ENCODE peak calls at places on chromosomes 6 and 20, in seven cellular contexts. B is Peyer's patch, H is neuronal stem cell, Y is tibial nerve, I is left lung, O is sigmoid colon, L is PC-9. Q is an unnamed sample.

GRCh38 chr6:27667016-27667415 is 194.1 kb upstream of the ZNF184 start:
- DNase-seq in L (no peak), Y (no peak), H (no peak), I (no peak), B (no peak), O (no peak), Q (no peak)

GRCh38 chr6:148972481-148972880 is 225.7 kb downstream of the UST start:
- DNase-seq in H (no peak), L (peak), Y (no peak), O (no peak), I (peak), B (peak), Q (peak)

GRCh38 chr6:23537828-23538227 is 588.2 kb upstream of the NRSN1 start:
- DNase-seq in B (no peak), Y (no peak), O (no peak), H (no peak), I (no peak), L (no peak), Q (no peak)

GRCh38 chr6:2677080-2677593 is 73.6 kb downstream of the MYLK4 start:
- DNase-seq in I (no peak), B (no peak), L (no peak), Y (no peak), O (no peak), H (no peak), Q (no peak)

GRCh38 chr6:55239099-55239498 is 64.8 kb downstream of the HCRTR2 start:
- DNase-seq in H (no peak), O (no peak), I (no peak), Y (no peak), L (peak), B (no peak), Q (no peak)

GRCh38 chr20:51533291-51534172 is 9.0 kb downstream of the NFATC2 start:
- DNase-seq in L (peak), B (no peak), O (no peak), H (no peak), Y (no peak), I (no peak), Q (peak)

GRCh38 chr20:11101243-11101642 is 427.4 kb upstream of the JAG1 start:
- DNase-seq in B (no peak), I (no peak), Y (no peak), O (no peak), H (no peak), L (no peak), Q (no peak)

GRCh38 chr20:24979036-24979960 is 13.3 kb downstream of the APMAP start:
- DNase-seq in Y (no peak), I (no peak), H (no peak), B (no peak), O (peak), L (no peak), Q (no peak)

GRCh38 chr20:11044561-11044960 is 370.8 kb upstream of the JAG1 start:
- DNase-seq in B (no peak), L (no peak), O (no peak), H (no peak), Y (no peak), I (no peak), Q (no peak)

GRCh38 chr6:15077964-15078363 is 167.9 kb upstream of the JARID2 start:
- DNase-seq in Y (no peak), L (no peak), H (peak), B (no peak), O (no peak), I (no peak), Q (no peak)

GRCh38 chr20:47137231-47137865 is 219.2 kb downstream of the ZMYND8 start:
- DNase-seq in I (no peak), H (no peak), Y (no peak), O (no peak), B (no peak), L (no peak), Q (no peak)

GRCh38 chr6:143973097-143973979 is 34.7 kb downstream of the PLAGL1 start:
- DNase-seq in Y (no peak), I (no peak), B (no peak), H (peak), O (no peak), L (no peak), Q (no peak)

GRCh38 chr6:26020291-26020982 is 57.8 kb downstream of the TRIM38 start:
- DNase-seq in L (peak), Y (peak), O (peak), B (peak), H (peak), I (peak), Q (peak)

GRCh38 chr6:150267686-150268561 is 100.9 kb upstream of the IYD start:
- DNase-seq in I (no peak), Y (no peak), L (no peak), B (no peak), O (no peak), H (no peak), Q (peak)

GRCh38 chr6:15062311-15063252 is 183.3 kb upstream of the JARID2 start:
- DNase-seq in B (no peak), H (no peak), Y (no peak), I (no peak), O (no peak), L (peak), Q (peak)

GRCh38 chr20:14406495-14406894 is 69.1 kb upstream of the FLRT3 start:
- DNase-seq in I (no peak), H (no peak), L (peak), O (no peak), Y (no peak), B (no peak), Q (peak)

GRCh38 chr6:51163843-51164529 is 345.3 kb downstream of the TFAP2B start:
- DNase-seq in O (no peak), Y (no peak), H (no peak), L (no peak), I (no peak), B (no peak), Q (no peak)

GRCh38 chr6:19159087-19159486 is 678.1 kb upstream of the ID4 start:
- DNase-seq in B (no peak), I (no peak), H (no peak), L (no peak), Y (no peak), O (no peak), Q (no peak)

GRCh38 chr6:85344996-85345395 is 104.9 kb upstream of the NT5E start:
- DNase-seq in I (no peak), L (peak), Y (no peak), O (no peak), B (no peak), H (no peak), Q (peak)
- H3K27ac ChIP-seq in I (no peak), L (peak), Y (no peak), O (no peak), B (no peak), H (no peak), Q (peak)

GRCh38 chr6:164200071-164200470 is 785.6 kb downstream of the QKI start:
- DNase-seq in H (no peak), B (no peak), L (no peak), O (no peak), Y (no peak), I (no peak), Q (no peak)
- H3K27ac ChIP-seq in H (no peak), B (no peak), L (no peak), O (no peak), Y (no peak), I (no peak), Q (no peak)

DNA sequence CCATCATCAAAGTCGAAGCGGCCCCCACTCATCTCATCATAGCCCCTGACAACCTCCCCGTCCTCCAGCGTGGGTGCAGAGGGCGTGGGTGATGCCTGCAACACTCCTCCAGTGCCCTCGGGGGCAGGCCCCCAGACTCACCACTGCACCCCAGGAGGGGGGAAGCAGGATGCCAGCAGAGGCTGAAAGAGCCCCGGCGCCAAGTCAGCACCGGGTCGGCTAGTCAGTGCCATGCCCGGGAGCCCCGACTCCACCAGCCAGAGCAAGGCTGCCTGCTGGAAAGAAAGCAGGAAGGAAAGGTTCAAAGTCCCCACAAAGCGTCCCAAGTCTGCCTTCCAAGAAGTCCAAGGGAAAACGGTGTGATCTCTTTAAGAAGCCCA is 324 bp downstream of the JPH2 start:
- DNase-seq in Y (no peak), B (no peak), H (no peak), L (no peak), I (no peak), O (peak), Q (no peak)
- H3K27ac ChIP-seq in Y (no peak), B (no peak), H (no peak), L (peak), I (no peak), O (peak), Q (peak)

GRCh38 chr6:7166410-7167293 is 58.9 kb downstream of the RREB1 start:
- DNase-seq in Y (no peak), O (no peak), I (no peak), L (no peak), B (no peak), H (no peak), Q (no peak)
- H3K27ac ChIP-seq in Y (peak), O (peak), I (peak), L (no peak), B (peak), H (no peak), Q (no peak)

GRCh38 chr20:891121-892080 is 24.7 kb downstream of the ANGPT4 start:
- DNase-seq in I (no peak), Y (peak), B (no peak), H (no peak), O (peak), L (no peak), Q (no peak)
- H3K27ac ChIP-seq in I (no peak), Y (peak), B (no peak), H (no peak), O (peak), L (no peak), Q (no peak)

GRCh38 chr6:47149554-47149953 is 107.4 kb upstream of the ADGRF1 start:
- DNase-seq in Y (no peak), O (no peak), I (no peak), B (no peak), H (no peak), L (no peak), Q (no peak)

GRCh38 chr6:47153066-47153755 is 111.1 kb upstream of the ADGRF1 start:
- DNase-seq in L (peak), H (no peak), I (no peak), O (no peak), Y (no peak), B (no peak), Q (no peak)

GRCh38 chr6:47156196-47156595 is 114.1 kb upstream of the ADGRF1 start:
- DNase-seq in L (no peak), B (no peak), I (no peak), O (no peak), H (no peak), Y (no peak), Q (no peak)

GRCh38 chr6:47151232-47151898 is 109.2 kb upstream of the ADGRF1 start:
- DNase-seq in L (no peak), H (no peak), Y (no peak), I (no peak), B (no peak), O (no peak), Q (no peak)

DNA sequence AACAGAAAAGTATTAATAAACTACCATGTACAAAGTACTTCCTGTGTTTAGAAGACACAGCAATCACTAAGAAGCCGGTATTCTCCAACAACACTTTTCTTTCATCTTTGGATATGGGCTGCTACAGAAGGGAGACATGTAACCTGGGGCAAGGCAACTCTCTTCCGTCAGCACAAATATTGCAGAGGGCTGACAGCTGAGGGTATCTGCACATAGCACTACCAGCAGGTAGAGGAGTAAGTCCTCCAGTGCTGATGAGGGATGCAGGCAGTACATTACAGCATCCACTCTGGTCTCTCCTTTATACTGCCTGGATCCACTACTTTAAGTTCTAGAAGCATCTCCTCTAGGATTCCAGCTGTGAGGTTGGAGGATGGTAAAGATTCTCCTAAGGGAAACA is 110.5 kb upstream of the ADGRF1 start:
- DNase-seq in L (no peak), O (no peak), Y (no peak), B (no peak), H (no peak), I (no peak), Q (no peak)
- H3K27ac ChIP-seq in L (peak), O (no peak), Y (no peak), B (no peak), H (no peak), I (no peak), Q (no peak)

GRCh38 chr6:36759177-36759757 is 61.6 kb downstream of the RAB44 start:
- DNase-seq in H (peak), Y (peak), B (peak), O (peak), L (peak), I (peak), Q (no peak)
- H3K27ac ChIP-seq in H (no peak), Y (no peak), B (no peak), O (no peak), L (no peak), I (no peak), Q (no peak)